ENCODE peak calls at places on chromosomes 16 and 17, in seven cellular contexts. I is NCI-H187, S is ascending aorta, G is EH, B is esophagus muscularis mucosa, L is omental fat pad, Q is HS-5. U is an unnamed sample.
A peak's percentile ranks its signal among the peaks of the same experiment; 100 is the strongest.

GRCh38 chr17:44010966-44011647 is 3.7 kb downstream of the TMEM101 start:
- DNase-seq in B (no peak), Q (no peak), G (peak; percentile 75), L (no peak), I (no peak), S (no peak), U (no peak)

GRCh38 chr17:8057691-8058114 is 18.8 kb downstream of the ALOX15B start:
- DNase-seq in Q (peak; percentile 74), S (no peak), I (no peak), B (no peak), L (no peak), G (peak; percentile 77), U (peak; percentile 77)

GRCh38 chr17:59825533-59826316 is 67.0 kb downstream of the TUBD1 start:
- DNase-seq in Q (no peak), G (peak; percentile 92), I (no peak), S (no peak), L (no peak), B (no peak), U (no peak)

GRCh38 chr16:8852534-8852933 is 16.3 kb downstream of the CARHSP1 start:
- DNase-seq in B (no peak), Q (no peak), I (no peak), S (no peak), G (no peak), L (no peak), U (no peak)

GRCh38 chr17:51767287-51767686 is 391.2 kb downstream of the CA10 start:
- DNase-seq in Q (no peak), S (no peak), G (no peak), L (no peak), I (no peak), B (no peak), U (no peak)

GRCh38 chr17:71402661-71403141 is 718.1 kb upstream of the SOX9 start:
- DNase-seq in B (no peak), L (no peak), S (no peak), Q (no peak), I (no peak), G (no peak), U (no peak)

GRCh38 chr17:28675980-28676379 is 14.0 kb downstream of the SUPT6H start:
- DNase-seq in I (no peak), G (no peak), S (no peak), Q (no peak), L (no peak), B (no peak), U (no peak)

GRCh38 chr16:81821422-81822128 is 42.5 kb downstream of the PLCG2 start:
- DNase-seq in L (no peak), B (no peak), Q (no peak), G (no peak), I (no peak), S (no peak), U (no peak)

GRCh38 chr17:29622337-29623282 is at the start of gene CORO6:
- DNase-seq in I (no peak), G (peak; percentile 67), B (no peak), S (no peak), Q (no peak), L (no peak), U (peak; percentile 56)

GRCh38 chr17:42274812-42275526 is 1.2 kb downstream of the STAT5B start:
- DNase-seq in I (no peak), S (no peak), B (no peak), G (no peak), Q (no peak), L (no peak), U (no peak)

GRCh38 chr16:53123753-53124152 is 69.0 kb downstream of the CHD9 start:
- DNase-seq in Q (no peak), B (no peak), I (no peak), S (no peak), G (peak; percentile 78), L (no peak), U (no peak)

GRCh38 chr16:87581867-87582220 is 20.5 kb upstream of the JPH3 start:
- DNase-seq in S (peak; percentile 75), B (peak; percentile 94), G (peak; percentile 98), I (no peak), Q (peak; percentile 52), L (peak; percentile 75), U (no peak)

GRCh38 chr16:13012591-13012990 is 111.2 kb downstream of the SHISA9 start:
- DNase-seq in Q (no peak), I (no peak), L (no peak), G (no peak), S (no peak), B (no peak), U (no peak)

GRCh38 chr17:11319894-11320293 is 78.9 kb downstream of the SHISA6 start:
- DNase-seq in L (no peak), Q (no peak), B (no peak), I (no peak), S (no peak), G (no peak), U (no peak)

GRCh38 chr17:69928586-69928985 is 146.4 kb upstream of the KCNJ16 start:
- DNase-seq in B (no peak), I (no peak), Q (no peak), G (no peak), S (no peak), L (no peak), U (no peak)

GRCh38 chr16:75506567-75506966 is 11.3 kb upstream of the CHST6 start:
- DNase-seq in L (no peak), G (peak; percentile 87), B (no peak), S (no peak), Q (peak; percentile 92), I (no peak), U (no peak)

GRCh38 chr16:75024182-75024581 is 25.4 kb downstream of the ZNRF1 start:
- DNase-seq in G (no peak), L (no peak), Q (no peak), B (no peak), S (no peak), I (no peak), U (no peak)

GRCh38 chr16:90018297-90019200 is 707 bp downstream of the DBNDD1 start:
- DNase-seq in S (no peak), I (no peak), B (no peak), Q (no peak), L (no peak), G (no peak), U (no peak)

GRCh38 chr17:68054296-68054900 is 18.9 kb downstream of the KPNA2 start:
- DNase-seq in Q (no peak), L (no peak), S (no peak), I (no peak), B (no peak), G (peak; percentile 90), U (peak; percentile 54)

GRCh38 chr16:15644306-15644961 is 1.5 kb upstream of the MARF1 start:
- DNase-seq in I (no peak), S (no peak), L (no peak), G (peak; percentile 71), B (no peak), Q (peak; percentile 37), U (no peak)

GRCh38 chr16:379183-379960 is 2.4 kb downstream of the PGAP6 start:
- DNase-seq in S (no peak), G (no peak), I (peak; percentile 94), L (no peak), B (no peak), Q (no peak), U (no peak)

GRCh38 chr16:2715519-2715918 is 4.5 kb downstream of the PRSS27 start:
- DNase-seq in Q (no peak), I (no peak), B (no peak), S (no peak), L (peak; percentile 35), G (peak; percentile 62), U (peak; percentile 50)

GRCh38 chr17:8489841-8490240 is 54.2 kb downstream of the NDEL1 start:
- DNase-seq in Q (no peak), L (no peak), S (no peak), I (no peak), B (no peak), G (peak; percentile 30), U (no peak)